ENCODE peak calls at places on chromosomes 5 and 9, in seven cellular contexts. One of them, this sample, is unnamed.
A peak's percentile ranks its signal among the peaks of the same experiment; 100 is the strongest.

GRCh38 chr5:6291961-6292360 is 86.4 kb downstream of the MED10 start:
- DNase-seq in glutamatergic neuron: no peak
- DNase-seq in foreskin fibroblast: no peak
- DNase-seq in mammary epithelial cell: peak; percentile 2
- DNase-seq in ovary: no peak
- DNase-seq in A549: no peak
- DNase-seq in mesothelial cell of epicardium: no peak
- DNase-seq in this sample: no peak

GRCh38 chr5:111135946-111136345 is 43.8 kb downstream of the WDR36 start:
- DNase-seq in foreskin fibroblast: peak; percentile 67
- DNase-seq in glutamatergic neuron: no peak
- DNase-seq in A549: no peak
- DNase-seq in mesothelial cell of epicardium: no peak
- DNase-seq in ovary: no peak
- DNase-seq in mammary epithelial cell: peak; percentile 83
- DNase-seq in this sample: no peak

GRCh38 chr9:131728961-131729360 is 10.9 kb downstream of the RAPGEF1 start:
- DNase-seq in ovary: no peak
- DNase-seq in glutamatergic neuron: peak; percentile 36
- DNase-seq in mesothelial cell of epicardium: no peak
- DNase-seq in foreskin fibroblast: no peak
- DNase-seq in A549: no peak
- DNase-seq in mammary epithelial cell: no peak
- DNase-seq in this sample: no peak

GRCh38 chr9:90999425-91000397 is 198.1 kb downstream of the SYK start:
- DNase-seq in glutamatergic neuron: no peak
- DNase-seq in ovary: no peak
- DNase-seq in mesothelial cell of epicardium: no peak
- DNase-seq in A549: no peak
- DNase-seq in mammary epithelial cell: peak; percentile 94
- DNase-seq in foreskin fibroblast: peak; percentile 47
- DNase-seq in this sample: no peak

GRCh38 chr5:93512799-93513198 is 68.2 kb downstream of the NR2F1-AS1 start:
- DNase-seq in mesothelial cell of epicardium: no peak
- DNase-seq in foreskin fibroblast: peak; percentile 79
- DNase-seq in glutamatergic neuron: no peak
- DNase-seq in A549: no peak
- DNase-seq in mammary epithelial cell: peak; percentile 80
- DNase-seq in ovary: no peak
- DNase-seq in this sample: no peak

GRCh38 chr9:127763918-127764384 is 14.5 kb downstream of the SH2D3C start:
- DNase-seq in mesothelial cell of epicardium: no peak
- DNase-seq in mammary epithelial cell: no peak
- DNase-seq in foreskin fibroblast: no peak
- DNase-seq in A549: no peak
- DNase-seq in ovary: peak; percentile 45
- DNase-seq in glutamatergic neuron: peak; percentile 42
- DNase-seq in this sample: no peak

GRCh38 chr5:77259479-77259878 is 49.0 kb downstream of the PDE8B start:
- DNase-seq in glutamatergic neuron: no peak
- DNase-seq in A549: no peak
- DNase-seq in ovary: no peak
- DNase-seq in mesothelial cell of epicardium: no peak
- DNase-seq in foreskin fibroblast: no peak
- DNase-seq in mammary epithelial cell: no peak
- DNase-seq in this sample: no peak

GRCh38 chr5:176364765-176365662 is at the start of gene ARL10:
- DNase-seq in ovary: peak; percentile 39
- DNase-seq in foreskin fibroblast: peak; percentile 50
- DNase-seq in mesothelial cell of epicardium: no peak
- DNase-seq in A549: no peak
- DNase-seq in mammary epithelial cell: no peak
- DNase-seq in glutamatergic neuron: peak; percentile 74
- DNase-seq in this sample: no peak

GRCh38 chr5:181241393-181241975 is 2.2 kb downstream of the RACK1 start:
- DNase-seq in glutamatergic neuron: no peak
- DNase-seq in mesothelial cell of epicardium: no peak
- DNase-seq in ovary: no peak
- DNase-seq in A549: no peak
- DNase-seq in foreskin fibroblast: peak; percentile 83
- DNase-seq in mammary epithelial cell: peak; percentile 82
- DNase-seq in this sample: no peak

GRCh38 chr9:106945727-106946690 is 83.0 kb downstream of the ZNF462 start:
- DNase-seq in A549: no peak
- DNase-seq in ovary: no peak
- DNase-seq in glutamatergic neuron: no peak
- DNase-seq in mammary epithelial cell: peak; percentile 71
- DNase-seq in foreskin fibroblast: peak; percentile 75
- DNase-seq in mesothelial cell of epicardium: no peak
- DNase-seq in this sample: no peak

GRCh38 chr9:470795-471194 is 256.1 kb downstream of the DOCK8 start:
- DNase-seq in A549: no peak
- DNase-seq in ovary: no peak
- DNase-seq in mesothelial cell of epicardium: no peak
- DNase-seq in foreskin fibroblast: no peak
- DNase-seq in glutamatergic neuron: no peak
- DNase-seq in mammary epithelial cell: no peak
- DNase-seq in this sample: no peak

GRCh38 chr5:138955013-138955660 is 80.0 kb upstream of the LRRTM2 start:
- DNase-seq in mammary epithelial cell: no peak
- DNase-seq in foreskin fibroblast: no peak
- DNase-seq in A549: no peak
- DNase-seq in ovary: no peak
- DNase-seq in mesothelial cell of epicardium: no peak
- DNase-seq in glutamatergic neuron: peak; percentile 63
- DNase-seq in this sample: no peak

GRCh38 chr9:137243626-137244485 is 2.8 kb downstream of the TUBB4B start:
- DNase-seq in mammary epithelial cell: no peak
- DNase-seq in ovary: no peak
- DNase-seq in A549: no peak
- DNase-seq in foreskin fibroblast: no peak
- DNase-seq in glutamatergic neuron: no peak
- DNase-seq in mesothelial cell of epicardium: no peak
- DNase-seq in this sample: no peak

GRCh38 chr5:96463106-96463505 is 30.1 kb upstream of the PCSK1 start:
- DNase-seq in mammary epithelial cell: no peak
- DNase-seq in glutamatergic neuron: no peak
- DNase-seq in ovary: no peak
- DNase-seq in foreskin fibroblast: peak; percentile 10
- DNase-seq in mesothelial cell of epicardium: no peak
- DNase-seq in A549: no peak
- DNase-seq in this sample: no peak

GRCh38 chr5:40828690-40829661 is 6.0 kb downstream of the RPL37 start:
- DNase-seq in foreskin fibroblast: no peak
- DNase-seq in mammary epithelial cell: no peak
- DNase-seq in ovary: no peak
- DNase-seq in glutamatergic neuron: no peak
- DNase-seq in mesothelial cell of epicardium: no peak
- DNase-seq in A549: no peak
- DNase-seq in this sample: no peak

GRCh38 chr5:123807177-123807900 is 295.4 kb downstream of the CSNK1G3 start:
- DNase-seq in glutamatergic neuron: no peak
- DNase-seq in mammary epithelial cell: no peak
- DNase-seq in foreskin fibroblast: peak; percentile 44
- DNase-seq in ovary: no peak
- DNase-seq in A549: no peak
- DNase-seq in mesothelial cell of epicardium: no peak
- DNase-seq in this sample: no peak

GRCh38 chr5:67268233-67269011 is 71.8 kb upstream of the CD180 start:
- DNase-seq in A549: peak; percentile 7
- DNase-seq in mammary epithelial cell: peak; percentile 85
- DNase-seq in mesothelial cell of epicardium: peak; percentile 25
- DNase-seq in foreskin fibroblast: peak; percentile 98
- DNase-seq in glutamatergic neuron: peak; percentile 17
- DNase-seq in ovary: peak; percentile 88
- DNase-seq in this sample: no peak

GRCh38 chr9:74856997-74857396 is 30.7 kb downstream of the TRPM6 start:
- DNase-seq in mammary epithelial cell: no peak
- DNase-seq in glutamatergic neuron: no peak
- DNase-seq in A549: no peak
- DNase-seq in ovary: no peak
- DNase-seq in foreskin fibroblast: no peak
- DNase-seq in mesothelial cell of epicardium: no peak
- DNase-seq in this sample: no peak

GRCh38 chr5:19795218-19795617 is 192.8 kb downstream of the CDH18 start:
- DNase-seq in mesothelial cell of epicardium: no peak
- DNase-seq in mammary epithelial cell: peak; percentile 34
- DNase-seq in A549: no peak
- DNase-seq in glutamatergic neuron: no peak
- DNase-seq in foreskin fibroblast: peak; percentile 6
- DNase-seq in ovary: no peak
- DNase-seq in this sample: no peak

GRCh38 chr5:120614512-120614911 is 150.4 kb downstream of the PRR16 start:
- DNase-seq in mammary epithelial cell: peak; percentile 52
- DNase-seq in foreskin fibroblast: peak; percentile 43
- DNase-seq in mesothelial cell of epicardium: no peak
- DNase-seq in glutamatergic neuron: no peak
- DNase-seq in ovary: no peak
- DNase-seq in A549: no peak
- DNase-seq in this sample: no peak

GRCh38 chr5:153425914-153426313 is 64.6 kb upstream of the GRIA1 start:
- DNase-seq in ovary: no peak
- DNase-seq in A549: no peak
- DNase-seq in foreskin fibroblast: no peak
- DNase-seq in mesothelial cell of epicardium: no peak
- DNase-seq in glutamatergic neuron: no peak
- DNase-seq in mammary epithelial cell: peak; percentile 11
- DNase-seq in this sample: no peak
- TF ChIP-seq CTCF in ovary: no peak
- TF ChIP-seq CTCF in A549: no peak
- TF ChIP-seq CTCF in foreskin fibroblast: no peak
- TF ChIP-seq CTCF in mesothelial cell of epicardium: peak; percentile 23
- TF ChIP-seq CTCF in glutamatergic neuron: peak; percentile 10
- TF ChIP-seq CTCF in mammary epithelial cell: peak; percentile 79
- TF ChIP-seq CTCF in this sample: peak; percentile 17

GRCh38 chr5:113081881-113082546 is 105.4 kb downstream of the DCP2 start:
- DNase-seq in mesothelial cell of epicardium: no peak
- DNase-seq in foreskin fibroblast: peak; percentile 86
- DNase-seq in A549: no peak
- DNase-seq in ovary: no peak
- DNase-seq in glutamatergic neuron: no peak
- DNase-seq in mammary epithelial cell: peak; percentile 84
- DNase-seq in this sample: no peak
- TF ChIP-seq CTCF in mesothelial cell of epicardium: no peak
- TF ChIP-seq CTCF in foreskin fibroblast: no peak
- TF ChIP-seq CTCF in A549: no peak
- TF ChIP-seq CTCF in ovary: no peak
- TF ChIP-seq CTCF in glutamatergic neuron: no peak
- TF ChIP-seq CTCF in mammary epithelial cell: no peak
- TF ChIP-seq CTCF in this sample: no peak

GRCh38 chr5:119031047-119031886 is 39.6 kb upstream of the DMXL1 start:
- DNase-seq in glutamatergic neuron: no peak
- DNase-seq in mammary epithelial cell: no peak
- DNase-seq in ovary: no peak
- DNase-seq in foreskin fibroblast: no peak
- DNase-seq in A549: no peak
- DNase-seq in mesothelial cell of epicardium: no peak
- DNase-seq in this sample: no peak

GRCh38 chr5:119033135-119033534 is 37.8 kb upstream of the DMXL1 start:
- DNase-seq in A549: no peak
- DNase-seq in mesothelial cell of epicardium: no peak
- DNase-seq in glutamatergic neuron: no peak
- DNase-seq in mammary epithelial cell: no peak
- DNase-seq in foreskin fibroblast: no peak
- DNase-seq in ovary: no peak
- DNase-seq in this sample: no peak

GRCh38 chr5:119031905-119032304 is 39.0 kb upstream of the DMXL1 start:
- DNase-seq in glutamatergic neuron: no peak
- DNase-seq in foreskin fibroblast: no peak
- DNase-seq in A549: no peak
- DNase-seq in mammary epithelial cell: peak; percentile 6
- DNase-seq in ovary: no peak
- DNase-seq in mesothelial cell of epicardium: no peak
- DNase-seq in this sample: no peak

GRCh38 chr5:119032653-119033052 is 38.2 kb upstream of the DMXL1 start:
- DNase-seq in glutamatergic neuron: no peak
- DNase-seq in A549: no peak
- DNase-seq in mammary epithelial cell: no peak
- DNase-seq in foreskin fibroblast: no peak
- DNase-seq in mesothelial cell of epicardium: no peak
- DNase-seq in ovary: no peak
- DNase-seq in this sample: no peak

DNA sequence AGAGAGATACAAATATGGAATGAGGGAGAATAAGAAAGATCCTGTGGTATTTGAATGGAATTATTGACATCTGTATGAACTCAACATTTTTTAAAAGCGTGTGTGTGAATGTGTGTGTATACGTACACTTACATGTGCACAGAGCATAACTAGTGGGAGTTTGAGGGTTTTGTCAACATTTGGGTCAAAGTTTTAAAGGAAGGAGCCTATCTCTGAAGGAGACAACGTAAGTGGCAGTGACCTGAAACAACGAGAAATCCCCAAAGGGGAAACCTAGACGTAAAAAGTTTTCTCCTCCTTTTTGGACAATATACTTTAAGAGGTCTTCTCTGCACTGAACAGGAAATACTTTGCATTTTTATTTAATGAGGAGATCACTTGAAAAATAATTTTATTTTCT is 40.2 kb upstream of the DTWD2 start:
- DNase-seq in mammary epithelial cell: no peak
- DNase-seq in glutamatergic neuron: no peak
- DNase-seq in A549: no peak
- DNase-seq in mesothelial cell of epicardium: no peak
- DNase-seq in ovary: no peak
- DNase-seq in foreskin fibroblast: no peak
- DNase-seq in this sample: no peak
- TF ChIP-seq CTCF in mammary epithelial cell: no peak
- TF ChIP-seq CTCF in glutamatergic neuron: no peak
- TF ChIP-seq CTCF in A549: no peak
- TF ChIP-seq CTCF in mesothelial cell of epicardium: no peak
- TF ChIP-seq CTCF in ovary: no peak
- TF ChIP-seq CTCF in foreskin fibroblast: no peak
- TF ChIP-seq CTCF in this sample: no peak

GRCh38 chr5:174056064-174056842 is 10.7 kb downstream of the NSG2 start:
- DNase-seq in ovary: no peak
- DNase-seq in glutamatergic neuron: no peak
- DNase-seq in mammary epithelial cell: no peak
- DNase-seq in mesothelial cell of epicardium: no peak
- DNase-seq in foreskin fibroblast: no peak
- DNase-seq in A549: no peak
- DNase-seq in this sample: no peak
- TF ChIP-seq CTCF in ovary: no peak
- TF ChIP-seq CTCF in glutamatergic neuron: peak; percentile 38
- TF ChIP-seq CTCF in mammary epithelial cell: no peak
- TF ChIP-seq CTCF in mesothelial cell of epicardium: peak; percentile 15
- TF ChIP-seq CTCF in foreskin fibroblast: no peak
- TF ChIP-seq CTCF in A549: no peak
- TF ChIP-seq CTCF in this sample: peak; percentile 33